ENCODE peak calls at places on chromosome 6, in six cellular contexts. K is epithelial cell of esophagus, F is iPS-NIHi11, D is Panc1, H is NCI-H1436 treated with DMSO at 0.1 percent for 48 hours, U is dorsolateral prefrontal cortex. V is an unnamed sample.

GRCh38 chr6:2875840-2876207 is 27.3 kb downstream of the SERPINB9 start:
- DNase-seq in F (peak), K (no peak), U (no peak), H (no peak), D (no peak), V (no peak)

GRCh38 chr6:9139762-9140161 is 704.4 kb upstream of the SLC35B3 start:
- DNase-seq in F (no peak), K (peak), D (peak), U (no peak), H (no peak), V (no peak)

GRCh38 chr6:158255974-158256601 is 56.2 kb upstream of the TULP4 start:
- DNase-seq in F (no peak), U (no peak), D (no peak), K (no peak), H (no peak), V (no peak)

GRCh38 chr6:15402401-15403045 is 156.7 kb downstream of the JARID2 start:
- DNase-seq in D (no peak), F (no peak), H (no peak), U (no peak), K (no peak), V (no peak)

GRCh38 chr6:157611406-157611805 is 211.6 kb upstream of the SNX9 start:
- DNase-seq in H (no peak), U (no peak), F (no peak), K (no peak), D (no peak), V (no peak)

GRCh38 chr6:157323114-157323923 is at the start of gene TMEM242:
- DNase-seq in U (peak), K (peak), H (no peak), D (peak), F (peak), V (peak)

GRCh38 chr6:100633096-100633766 is 168.5 kb upstream of the SIM1 start:
- DNase-seq in D (peak), U (no peak), H (no peak), F (no peak), K (peak), V (no peak)

GRCh38 chr6:56683882-56684281 is 41.2 kb upstream of the DST start:
- DNase-seq in U (no peak), D (peak), F (no peak), H (no peak), K (peak), V (no peak)

GRCh38 chr6:40956871-40957270 is 82.2 kb downstream of the UNC5CL start:
- DNase-seq in H (no peak), F (no peak), D (no peak), K (peak), U (no peak), V (no peak)

GRCh38 chr6:132143258-132143657 is 192.1 kb upstream of the CCN2 start:
- DNase-seq in K (no peak), U (no peak), F (no peak), D (no peak), H (no peak), V (no peak)

GRCh38 chr6:24554474-24554873 is 59.7 kb downstream of the ALDH5A1 start:
- DNase-seq in K (no peak), U (no peak), H (no peak), D (no peak), F (no peak), V (no peak)

GRCh38 chr6:112309244-112309643 is 37.9 kb upstream of the RFPL4B start:
- DNase-seq in F (no peak), D (no peak), K (peak), H (no peak), U (no peak), V (no peak)

GRCh38 chr6:48825501-48826317 is 637.3 kb downstream of the MMUT start:
- DNase-seq in F (no peak), K (peak), D (no peak), H (no peak), U (no peak), V (no peak)

GRCh38 chr6:79605061-79605460 is 26.1 kb upstream of the SH3BGRL2 start:
- DNase-seq in K (no peak), F (no peak), D (no peak), U (no peak), H (no peak), V (no peak)

GRCh38 chr6:55433446-55434130 is 106.3 kb downstream of the GFRAL start:
- DNase-seq in K (peak), U (no peak), D (no peak), F (peak), H (no peak), V (peak)

GRCh38 chr6:32169211-32169610 is 4.8 kb downstream of the EGFL8 start:
- DNase-seq in F (no peak), U (no peak), D (no peak), K (no peak), H (no peak), V (no peak)

GRCh38 chr6:152170702-152171667 is 363.5 kb downstream of the ESR1 start:
- DNase-seq in F (no peak), D (no peak), K (peak), U (no peak), H (no peak), V (no peak)

GRCh38 chr6:30319146-30319835 is 7.4 kb upstream of the TRIM39 start:
- DNase-seq in H (no peak), D (no peak), U (no peak), F (peak), K (no peak), V (peak)

GRCh38 chr6:26031151-26031594 is 56.1 kb upstream of the HFE start:
- DNase-seq in U (no peak), H (no peak), F (no peak), K (no peak), D (no peak), V (no peak)

GRCh38 chr6:158669145-158670035 is 19.5 kb downstream of the SYTL3 start:
- DNase-seq in U (no peak), F (no peak), D (no peak), K (peak), H (no peak), V (no peak)

GRCh38 chr6:34497411-34497810 is 31.5 kb downstream of the PACSIN1 start:
- DNase-seq in U (peak), F (no peak), D (no peak), K (no peak), H (no peak), V (no peak)

GRCh38 chr6:14026831-14027539 is 90.6 kb upstream of the CD83 start:
- DNase-seq in D (no peak), U (peak), K (no peak), F (no peak), H (no peak), V (no peak)

GRCh38 chr6:134080171-134080795 is 27.9 kb upstream of the SLC2A12 start:
- DNase-seq in U (no peak), D (no peak), K (peak), H (no peak), F (no peak), V (no peak)

GRCh38 chr6:137699036-137699683 is 167.9 kb upstream of the TNFAIP3 start:
- DNase-seq in U (no peak), H (no peak), K (peak), D (no peak), F (no peak), V (no peak)

GRCh38 chr6:160132776-160133338 is 11.2 kb downstream of the SLC22A1 start:
- DNase-seq in K (peak), U (no peak), H (no peak), F (no peak), D (no peak), V (no peak)